ENCODE peak calls at places on chromosomes 3 and 15, in seven cellular contexts. G is fibroblast of villous mesenchyme; J is GM19239; X is cardiac muscle cell; E is effector memory CD4-positive, alpha-beta T cell; P is kidney epithelial cell; V is HFF-Myc. T is an unnamed sample.

GRCh38 chr15:68794869-68795268 is 25.8 kb downstream of the ANP32A start:
- DNase-seq in G (peak; percentile 14), J (no peak), X (no peak), E (no peak), P (no peak), V (no peak), T (no peak)

GRCh38 chr3:36891651-36892268 is 53.1 kb downstream of the TRANK1 start:
- DNase-seq in G (no peak), J (no peak), X (no peak), E (no peak), P (no peak), V (no peak), T (peak; percentile 74)

GRCh38 chr15:65525622-65526021 is 4.6 kb upstream of the HACD3 start:
- DNase-seq in G (no peak), J (no peak), X (no peak), E (no peak), P (no peak), V (no peak), T (no peak)

GRCh38 chr3:9809615-9810356 is at the start of gene TTLL3:
- DNase-seq in G (peak; percentile 55), J (peak; percentile 59), X (peak; percentile 66), E (peak; percentile 25), P (no peak), V (no peak), T (peak; percentile 61)

GRCh38 chr3:40456940-40457823 is at the start of gene RPL14:
- DNase-seq in G (peak; percentile 96), J (peak; percentile 73), X (peak; percentile 97), E (peak; percentile 93), P (peak; percentile 89), V (peak; percentile 86), T (peak; percentile 94)

GRCh38 chr3:134300520-134300919 is 49.9 kb upstream of the RYK start:
- DNase-seq in G (no peak), J (no peak), X (peak; percentile 53), E (no peak), P (no peak), V (no peak), T (no peak)

GRCh38 chr15:55270301-55270700 is 19.3 kb downstream of the RAB27A start:
- DNase-seq in G (no peak), J (no peak), X (no peak), E (no peak), P (no peak), V (no peak), T (no peak)

GRCh38 chr15:52464478-52464877 is 64.2 kb downstream of the MYO5A start:
- DNase-seq in G (peak; percentile 54), J (peak; percentile 41), X (no peak), E (no peak), P (no peak), V (no peak), T (no peak)

GRCh38 chr3:190581041-190581501 is 67.2 kb downstream of the IL1RAP start:
- DNase-seq in G (peak; percentile 61), J (no peak), X (peak; percentile 32), E (no peak), P (no peak), V (no peak), T (no peak)

GRCh38 chr3:128489860-128490649 is 2.9 kb downstream of the GATA2 start:
- DNase-seq in G (peak; percentile 54), J (no peak), X (peak; percentile 79), E (no peak), P (no peak), V (no peak), T (no peak)

GRCh38 chr3:64639022-64639421 is 48.8 kb downstream of the ADAMTS9 start:
- DNase-seq in G (no peak), J (no peak), X (no peak), E (no peak), P (no peak), V (no peak), T (no peak)

GRCh38 chr3:66224220-66224619 is 3.4 kb downstream of the SLC25A26 start:
- DNase-seq in G (no peak), J (no peak), X (no peak), E (no peak), P (no peak), V (no peak), T (no peak)

GRCh38 chr3:26460975-26461374 is 161.6 kb upstream of the LRRC3B start:
- DNase-seq in G (no peak), J (no peak), X (no peak), E (no peak), P (no peak), V (no peak), T (no peak)

GRCh38 chr15:47794266-47794914 is 77.1 kb downstream of the SEMA6D start:
- DNase-seq in G (no peak), J (no peak), X (no peak), E (no peak), P (no peak), V (no peak), T (no peak)

GRCh38 chr3:178436773-178437172 is 99.5 kb upstream of the KCNMB2 start:
- DNase-seq in G (peak; percentile 58), J (peak; percentile 12), X (peak; percentile 32), E (no peak), P (no peak), V (no peak), T (peak; percentile 18)

GRCh38 chr3:31704651-31705179 is 172.0 kb downstream of the STT3B start:
- DNase-seq in G (peak; percentile 89), J (no peak), X (no peak), E (no peak), P (peak; percentile 66), V (peak; percentile 72), T (no peak)

GRCh38 chr3:52777959-52778805 is 783 bp downstream of the ITIH1 start:
- DNase-seq in G (no peak), J (no peak), X (no peak), E (no peak), P (no peak), V (no peak), T (no peak)

GRCh38 chr3:129769616-129770015 is 123.9 kb downstream of the TMCC1 start:
- DNase-seq in G (no peak), J (no peak), X (no peak), E (no peak), P (no peak), V (no peak), T (no peak)

GRCh38 chr3:134753999-134754742 is 40.9 kb upstream of the EPHB1 start:
- DNase-seq in G (no peak), J (no peak), X (no peak), E (no peak), P (no peak), V (no peak), T (no peak)

GRCh38 chr3:173395412-173396181 is 1.9 kb upstream of the NLGN1 start:
- DNase-seq in G (peak; percentile 67), J (peak; percentile 56), X (peak; percentile 93), E (no peak), P (no peak), V (peak; percentile 22), T (peak; percentile 54)

GRCh38 chr15:70025413-70026296 is 72.1 kb downstream of the TLE3 start:
- DNase-seq in G (no peak), J (no peak), X (no peak), E (no peak), P (no peak), V (no peak), T (no peak)

GRCh38 chr15:81163961-81164800 is 30.1 kb downstream of the CFAP161 start:
- DNase-seq in G (peak; percentile 71), J (no peak), X (no peak), E (no peak), P (no peak), V (no peak), T (no peak)